ENCODE peak calls at places on chromosomes 5 and 9, in five cellular contexts. W is GM23338, C is neural progenitor cell, F is HCT116, Q is PC-9. J is an unnamed sample.
A peak's percentile ranks its signal among the peaks of the same experiment; 100 is the strongest.

GRCh38 chr9:12604154-12604825 is 88.9 kb upstream of the TYRP1 start:
- DNase-seq in W (no peak), F (no peak), Q (no peak), C (no peak), J (no peak)

GRCh38 chr9:132858756-132859155 is 19.3 kb downstream of the AK8 start:
- DNase-seq in F (no peak), C (no peak), Q (no peak), W (no peak), J (no peak)

GRCh38 chr5:43563321-43563720 is 6.4 kb upstream of the PAIP1 start:
- DNase-seq in C (no peak), F (no peak), Q (no peak), W (no peak), J (no peak)

GRCh38 chr9:21414220-21414940 is 5.5 kb downstream of the IFNA8 start:
- DNase-seq in Q (no peak), F (no peak), C (no peak), W (no peak), J (no peak)

GRCh38 chr5:10454591-10455272 is 13.1 kb downstream of the ROPN1L start:
- DNase-seq in W (no peak), F (no peak), C (no peak), Q (no peak), J (no peak)

GRCh38 chr5:89480406-89481007 is 597.5 kb upstream of the MEF2C start:
- DNase-seq in W (no peak), F (no peak), Q (no peak), C (no peak), J (no peak)

GRCh38 chr9:5749306-5749705 is 83.6 kb downstream of the ERMP1 start:
- DNase-seq in F (no peak), Q (no peak), C (no peak), W (no peak), J (no peak)

GRCh38 chr9:135919318-135919717 is 12.0 kb upstream of the CAMSAP1 start:
- DNase-seq in W (no peak), F (no peak), Q (no peak), C (no peak), J (no peak)

GRCh38 chr5:93583799-93584530 is 943 bp downstream of the NR2F1 start:
- DNase-seq in F (no peak), C (peak; percentile 89), W (peak; percentile 73), Q (no peak), J (no peak)

GRCh38 chr9:128286435-128286834 is 10.4 kb downstream of the SWI5 start:
- DNase-seq in Q (no peak), F (no peak), C (no peak), W (no peak), J (no peak)

GRCh38 chr5:172038167-172038566 is 31.7 kb upstream of the FBXW11 start:
- DNase-seq in F (no peak), C (no peak), Q (no peak), W (no peak), J (no peak)

GRCh38 chr9:38685535-38685934 is 34.4 kb downstream of the FAM240B start:
- DNase-seq in W (peak; percentile 58), C (no peak), Q (no peak), F (no peak), J (no peak)

GRCh38 chr5:67153292-67153691 is 43.3 kb downstream of the CD180 start:
- DNase-seq in F (no peak), C (no peak), W (no peak), Q (no peak), J (no peak)

GRCh38 chr5:91690921-91691320 is 307.8 kb upstream of the ARRDC3 start:
- DNase-seq in C (no peak), W (no peak), F (no peak), Q (no peak), J (no peak)

GRCh38 chr5:178576591-178577351 is 13.4 kb downstream of the COL23A1 start:
- DNase-seq in Q (no peak), F (no peak), C (peak; percentile 78), W (peak; percentile 68), J (no peak)

GRCh38 chr9:130634191-130634768 is 30.1 kb upstream of the PRDM12 start:
- DNase-seq in W (no peak), Q (no peak), F (no peak), C (no peak), J (no peak)

GRCh38 chr9:124001445-124001799 is 10.1 kb upstream of the LHX2 start:
- DNase-seq in F (no peak), W (no peak), Q (no peak), C (no peak), J (no peak)
- TF ChIP-seq EZH2 in F (no peak), W (peak; percentile 78), Q (no peak), C (no peak), J (no peak)

GRCh38 chr5:115813719-115814118 is 2.7 kb downstream of the CDO1 start:
- DNase-seq in Q (no peak), C (peak; percentile 2), W (no peak), F (no peak), J (no peak)

GRCh38 chr5:115816226-115817042 is at the start of gene CDO1:
- DNase-seq in F (no peak), W (peak; percentile 83), C (peak; percentile 80), Q (no peak), J (no peak)

GRCh38 chr5:115818821-115819220 is 2.4 kb upstream of the CDO1 start:
- DNase-seq in Q (no peak), F (no peak), W (no peak), C (no peak), J (no peak)

GRCh38 chr5:115815006-115815692 is 1.3 kb downstream of the CDO1 start:
- DNase-seq in W (no peak), C (no peak), Q (no peak), F (no peak), J (no peak)

GRCh38 chr5:115815693-115816225 is 700 bp downstream of the CDO1 start:
- DNase-seq in W (peak; percentile 54), F (no peak), C (peak; percentile 69), Q (no peak), J (no peak)
- TF ChIP-seq EZH2 in W (peak; percentile 37), F (no peak), C (peak; percentile 60), Q (no peak), J (peak; percentile 76)

GRCh38 chr9:134720136-134720753 is 78.6 kb downstream of the COL5A1 start:
- DNase-seq in C (no peak), F (no peak), W (no peak), Q (no peak), J (no peak)
- TF ChIP-seq EZH2 in C (no peak), F (no peak), W (no peak), Q (no peak), J (no peak)

GRCh38 chr5:64654184-64654938 is 35.9 kb upstream of the SHISAL2B start:
- DNase-seq in F (no peak), W (no peak), C (no peak), Q (no peak), J (no peak)

GRCh38 chr5:64644831-64645230 is 45.5 kb upstream of the SHISAL2B start:
- DNase-seq in W (no peak), Q (no peak), F (no peak), C (no peak), J (no peak)

GRCh38 chr5:64646169-64646568 is 44.1 kb upstream of the SHISAL2B start:
- DNase-seq in C (no peak), Q (no peak), F (no peak), W (no peak), J (no peak)

GRCh38 chr5:64653776-64654175 is 36.5 kb upstream of the SHISAL2B start:
- DNase-seq in C (no peak), Q (no peak), F (no peak), W (no peak), J (no peak)

GRCh38 chr5:64649512-64649911 is 40.8 kb upstream of the SHISAL2B start:
- DNase-seq in C (no peak), W (no peak), F (no peak), Q (no peak), J (no peak)
- TF ChIP-seq EZH2 in C (no peak), W (no peak), F (no peak), Q (no peak), J (no peak)

J was measured in SK-N-MC.